ENCODE peak calls at places on chromosomes 12 and 14, in ten cellular contexts. O, N, P, X, B, V, Z, U, E and T are unnamed samples.

GRCh38 chr12:115149279-115149678 is 465.3 kb upstream of the TBX3 start:
- DNase-seq in V (no peak), B (no peak), N (no peak), E (no peak), X (no peak), Z (no peak), P (no peak), O (no peak), U (peak), T (no peak)

GRCh38 chr14:70808023-70808401 is 1.3 kb downstream of the MAP3K9 start:
- DNase-seq in V (peak), X (peak), B (no peak), N (peak), P (peak), O (peak), U (no peak), E (peak), Z (no peak), T (no peak)

GRCh38 chr14:20327005-20327869 is 5.8 kb downstream of the CCNB1IP1 start:
- DNase-seq in V (no peak), Z (no peak), E (peak), U (peak), P (peak), B (no peak), X (peak), N (no peak), O (no peak), T (no peak)

GRCh38 chr12:54526800-54527630 is 22.4 kb upstream of the PDE1B start:
- DNase-seq in X (peak), Z (no peak), E (peak), N (peak), P (peak), O (no peak), B (no peak), V (no peak), U (peak), T (peak)

GRCh38 chr12:1716215-1716862 is 25.5 kb downstream of the ADIPOR2 start:
- DNase-seq in V (no peak), P (no peak), E (no peak), N (no peak), X (no peak), Z (no peak), U (peak), B (no peak), O (no peak), T (no peak)

GRCh38 chr12:43692064-43692463 is 66.5 kb downstream of the PUS7L start:
- DNase-seq in N (no peak), O (no peak), U (peak), P (no peak), Z (no peak), X (no peak), V (no peak), E (no peak), B (no peak), T (no peak)

GRCh38 chr12:125070117-125070516 is 4.9 kb downstream of the AACS start:
- DNase-seq in Z (no peak), O (no peak), X (no peak), B (no peak), P (no peak), N (no peak), E (no peak), U (no peak), V (no peak), T (no peak)

GRCh38 chr14:56310643-56311042 is 192.4 kb downstream of the PELI2 start:
- DNase-seq in O (no peak), V (no peak), X (no peak), N (no peak), E (no peak), Z (no peak), B (peak), P (no peak), U (peak), T (no peak)

GRCh38 chr14:71181215-71182003 is 274.1 kb downstream of the PCNX1 start:
- DNase-seq in E (no peak), N (no peak), P (no peak), Z (no peak), V (no peak), X (no peak), B (no peak), U (no peak), O (no peak), T (no peak)

GRCh38 chr12:105091495-105092206 is 7.4 kb upstream of the ALDH1L2 start:
- DNase-seq in V (no peak), B (no peak), N (no peak), P (no peak), O (no peak), Z (no peak), E (no peak), U (no peak), X (no peak), T (no peak)

GRCh38 chr12:3935078-3935477 is 61.9 kb upstream of the PARP11 start:
- DNase-seq in O (no peak), P (no peak), B (no peak), U (no peak), X (no peak), N (no peak), E (no peak), V (no peak), Z (no peak), T (no peak)

GRCh38 chr14:58280954-58281787 is 17.2 kb upstream of the ARID4A start:
- DNase-seq in O (peak), U (peak), V (no peak), B (peak), X (no peak), Z (no peak), P (no peak), E (no peak), N (peak), T (peak)

GRCh38 chr14:71175491-71175890 is 268.2 kb downstream of the PCNX1 start:
- DNase-seq in U (no peak), N (no peak), P (no peak), E (no peak), X (no peak), B (no peak), O (no peak), Z (no peak), V (peak), T (no peak)

GRCh38 chr12:16499617-16500016 is 106.3 kb downstream of the LMO3 start:
- DNase-seq in U (no peak), V (no peak), B (no peak), E (no peak), O (no peak), Z (no peak), X (no peak), N (no peak), P (no peak), T (no peak)

GRCh38 chr12:27176765-27177164 is 67.3 kb upstream of the STK38L start:
- DNase-seq in P (no peak), B (no peak), X (no peak), V (no peak), U (peak), N (no peak), E (no peak), O (no peak), Z (no peak), T (no peak)

GRCh38 chr14:32567543-32568384 is 238.7 kb downstream of the AKAP6 start:
- DNase-seq in Z (no peak), N (no peak), P (no peak), O (no peak), U (peak), B (no peak), V (no peak), X (no peak), E (no peak), T (no peak)

GRCh38 chr12:95213928-95214327 is 3.3 kb downstream of the FGD6 start:
- DNase-seq in P (no peak), E (no peak), X (no peak), U (no peak), O (peak), Z (no peak), V (no peak), B (no peak), N (no peak), T (no peak)

GRCh38 chr14:20989787-20990600 is at the start of gene METTL17:
- DNase-seq in O (peak), X (peak), V (peak), U (peak), B (peak), Z (peak), E (peak), N (peak), P (peak), T (peak)

GRCh38 chr12:75935544-75936242 is 95.9 kb downstream of the PHLDA1 start:
- DNase-seq in B (no peak), E (no peak), O (no peak), V (no peak), X (no peak), U (no peak), N (no peak), Z (no peak), P (no peak), T (no peak)

GRCh38 chr14:53473480-53473879 is 320.4 kb upstream of the DDHD1 start:
- DNase-seq in O (no peak), P (no peak), B (no peak), X (no peak), V (no peak), E (no peak), U (no peak), N (no peak), Z (no peak), T (no peak)

GRCh38 chr14:51308872-51309271 is 68.8 kb downstream of the TMX1 start:
- DNase-seq in P (no peak), U (no peak), Z (no peak), B (no peak), V (no peak), N (no peak), O (no peak), E (no peak), X (no peak), T (no peak)

GRCh38 chr12:122161682-122162081 is 12.3 kb downstream of the IL31 start:
- DNase-seq in P (no peak), B (no peak), N (no peak), V (no peak), U (no peak), O (no peak), Z (no peak), E (no peak), X (no peak), T (no peak)

GRCh38 chr12:66693901-66694513 is 15.1 kb upstream of the GRIP1 start:
- DNase-seq in E (peak), O (no peak), P (peak), U (peak), B (peak), X (peak), V (no peak), N (no peak), Z (no peak), T (no peak)

GRCh38 chr12:66692170-66692569 is 13.3 kb upstream of the GRIP1 start:
- DNase-seq in X (no peak), O (no peak), P (peak), V (no peak), E (no peak), Z (no peak), B (no peak), U (no peak), N (no peak), T (no peak)

GRCh38 chr12:66694666-66695065 is 15.8 kb upstream of the GRIP1 start:
- DNase-seq in V (no peak), O (no peak), Z (no peak), E (no peak), U (no peak), N (no peak), X (no peak), P (no peak), B (no peak), T (no peak)

GRCh38 chr12:66695130-66695529 is 16.3 kb upstream of the GRIP1 start:
- DNase-seq in O (peak), B (no peak), U (no peak), Z (no peak), N (no peak), V (no peak), E (no peak), P (no peak), X (no peak), T (no peak)

DNA sequence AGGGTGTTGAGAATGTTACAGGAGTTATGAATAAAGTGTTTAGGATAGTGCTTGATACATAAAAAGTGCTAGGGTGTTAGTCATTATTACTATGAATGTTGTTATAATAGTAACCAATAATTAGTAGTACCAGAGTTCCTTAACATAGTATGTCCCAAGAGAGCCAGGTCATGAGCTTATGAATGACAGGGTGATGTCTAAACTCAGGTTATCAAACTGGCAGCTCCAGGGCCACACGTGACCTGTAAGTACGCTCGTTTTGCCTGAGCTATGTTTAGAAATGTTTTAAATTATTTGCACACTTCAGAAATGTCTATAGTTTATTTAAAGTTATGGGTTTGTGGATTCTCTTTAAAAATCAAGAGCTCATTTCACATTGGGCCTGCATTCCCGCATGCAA is 14.1 kb upstream of the GRIP1 start:
- DNase-seq in Z (no peak), V (no peak), O (no peak), P (no peak), U (no peak), N (no peak), X (no peak), E (no peak), B (no peak), T (no peak)
- H3K4me3 ChIP-seq in Z (no peak), V (no peak), O (no peak), P (no peak), U (no peak), N (no peak), X (no peak), E (no peak), B (no peak), T (no peak)

DNA sequence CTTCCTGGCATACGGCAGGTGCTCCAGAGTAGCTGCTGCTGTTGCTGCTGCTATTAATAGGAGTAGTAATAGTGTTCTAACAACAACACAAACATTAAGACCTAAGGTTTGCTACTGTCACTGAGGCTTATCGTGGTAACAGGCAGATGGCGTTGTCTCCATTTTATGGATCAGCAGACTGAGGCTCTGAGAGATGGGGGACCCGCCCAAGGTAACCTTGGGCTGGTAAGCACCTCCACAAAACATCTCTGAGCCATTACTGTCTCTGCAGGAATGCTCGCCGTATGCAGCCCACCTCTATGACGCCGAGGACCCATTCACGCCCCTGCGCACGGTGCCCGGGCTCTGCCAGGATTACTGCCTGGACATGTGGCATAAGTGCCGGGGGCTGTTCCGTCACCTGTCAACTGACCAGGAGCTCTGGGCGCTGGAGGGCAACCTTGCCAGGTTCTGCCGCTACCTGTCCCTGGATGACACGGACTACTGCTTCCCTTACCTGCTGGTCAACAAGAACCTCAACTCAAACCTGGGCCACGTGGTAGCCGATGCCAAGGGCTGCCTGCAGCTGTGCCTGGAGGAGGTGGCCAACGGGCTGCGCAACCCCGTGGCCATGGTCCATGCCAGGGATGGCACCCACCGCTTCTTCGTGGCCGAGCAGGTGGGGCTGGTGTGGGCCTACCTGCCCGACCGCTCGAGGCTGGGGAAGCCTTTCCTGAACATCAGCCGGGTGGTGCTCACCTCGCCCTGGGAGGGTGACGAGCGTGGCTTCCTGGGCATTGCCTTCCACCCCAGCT is 7.2 kb downstream of the HHIPL1 start:
- DNase-seq in Z (no peak), U (no peak), O (no peak), X (no peak), N (no peak), E (no peak), B (no peak), V (no peak), P (no peak), T (no peak)
- H3K4me3 ChIP-seq in Z (no peak), U (no peak), O (no peak), X (no peak), N (no peak), E (no peak), B (no peak), V (no peak), P (no peak), T (no peak)

GRCh38 chr12:57243521-57244305 is 7.3 kb downstream of the STAC3 start:
- DNase-seq in B (no peak), N (peak), E (peak), P (peak), O (peak), Z (peak), X (peak), V (peak), U (peak), T (peak)

GRCh38 chr12:57241556-57242310 is 9.3 kb downstream of the STAC3 start:
- DNase-seq in E (no peak), B (no peak), U (no peak), P (peak), O (no peak), X (no peak), V (no peak), N (no peak), Z (no peak), T (no peak)

GRCh38 chr12:57242691-57243454 is 8.1 kb downstream of the STAC3 start:
- DNase-seq in U (peak), X (peak), N (peak), O (peak), B (no peak), E (peak), Z (peak), P (peak), V (no peak), T (peak)

GRCh38 chr12:57240926-57241555 is 9.9 kb downstream of the STAC3 start:
- DNase-seq in X (peak), U (no peak), Z (peak), E (no peak), B (no peak), N (peak), V (no peak), P (peak), O (no peak), T (no peak)

DNA sequence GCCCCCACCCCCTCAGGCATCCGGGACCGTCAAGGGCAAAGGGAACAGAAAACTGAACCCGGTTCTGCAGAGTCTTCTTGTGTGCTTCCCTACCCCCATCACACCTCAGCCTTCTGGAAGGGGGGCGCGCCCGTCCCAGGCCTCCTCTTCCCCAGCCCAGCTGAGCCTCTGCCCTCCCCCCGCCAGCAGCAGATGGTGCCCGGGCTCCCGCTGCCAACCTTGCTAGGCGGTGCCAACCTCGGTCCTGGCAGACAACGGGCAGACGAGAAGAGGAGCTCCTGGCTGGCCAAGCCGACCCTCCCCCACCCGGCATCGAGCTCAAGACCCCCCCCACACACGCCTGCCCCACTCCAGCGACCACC is 8.7 kb downstream of the STAC3 start:
- DNase-seq in V (no peak), X (peak), E (no peak), U (no peak), N (peak), P (peak), O (peak), Z (peak), B (no peak), T (peak)
- H3K4me3 ChIP-seq in V (peak), X (peak), E (no peak), U (no peak), N (peak), P (peak), O (no peak), Z (peak), B (peak), T (peak)

GRCh38 chr12:132556801-132557200 is 53.6 kb downstream of the LRCOL1 start:
- DNase-seq in Z (no peak), N (no peak), X (no peak), P (no peak), B (no peak), O (no peak), E (no peak), V (no peak), U (no peak), T (no peak)
- H3K4me3 ChIP-seq in Z (no peak), N (no peak), X (no peak), P (no peak), B (no peak), O (no peak), E (no peak), V (no peak), U (no peak), T (no peak)

GRCh38 chr14:68619805-68620574 is 172.9 kb downstream of the ZFP36L1 start:
- DNase-seq in E (no peak), P (no peak), N (no peak), V (no peak), X (no peak), B (no peak), U (peak), O (peak), Z (no peak), T (peak)
- H3K4me3 ChIP-seq in E (no peak), P (no peak), N (no peak), V (no peak), X (no peak), B (no peak), U (no peak), O (no peak), Z (no peak), T (no peak)

GRCh38 chr14:105010891-105011291 is 10.0 kb downstream of the CDCA4 start:
- DNase-seq in U (no peak), V (no peak), X (no peak), Z (no peak), P (no peak), O (no peak), B (no peak), N (peak), E (no peak), T (peak)

GRCh38 chr14:105011312-105011990 is 9.4 kb downstream of the CDCA4 start:
- DNase-seq in N (no peak), O (no peak), U (no peak), P (no peak), X (peak), B (no peak), E (no peak), Z (no peak), V (no peak), T (no peak)

GRCh38 chr14:105014032-105014431 is 6.9 kb downstream of the CDCA4 start:
- DNase-seq in O (no peak), V (no peak), P (no peak), X (no peak), E (no peak), N (no peak), U (no peak), B (no peak), Z (no peak), T (no peak)

GRCh38 chr14:105013150-105013787 is 7.6 kb downstream of the CDCA4 start:
- DNase-seq in E (no peak), Z (no peak), N (no peak), X (peak), B (no peak), V (no peak), P (peak), O (no peak), U (peak), T (peak)

GRCh38 chr14:105012171-105012985 is 8.5 kb downstream of the CDCA4 start:
- DNase-seq in O (no peak), U (no peak), V (no peak), P (no peak), X (peak), E (no peak), B (no peak), Z (no peak), N (peak), T (no peak)
- H3K4me3 ChIP-seq in O (no peak), U (no peak), V (no peak), P (no peak), X (no peak), E (no peak), B (no peak), Z (no peak), N (no peak), T (no peak)

GRCh38 chr12:107443320-107444090 is 242.1 kb upstream of the PWP1 start:
- DNase-seq in E (no peak), N (no peak), O (no peak), U (no peak), X (no peak), B (no peak), V (no peak), Z (no peak), P (no peak), T (no peak)

GRCh38 chr12:107440596-107440995 is 245.0 kb upstream of the PWP1 start:
- DNase-seq in Z (no peak), P (no peak), O (no peak), U (no peak), B (no peak), E (no peak), V (no peak), X (no peak), N (no peak), T (no peak)

GRCh38 chr12:107442593-107442992 is 243.0 kb upstream of the PWP1 start:
- DNase-seq in E (no peak), B (no peak), O (no peak), Z (no peak), U (peak), P (no peak), N (no peak), X (no peak), V (no peak), T (no peak)

GRCh38 chr12:107439101-107439738 is 246.4 kb upstream of the PWP1 start:
- DNase-seq in V (no peak), P (no peak), X (no peak), E (no peak), Z (no peak), B (no peak), N (no peak), U (no peak), O (no peak), T (no peak)

DNA sequence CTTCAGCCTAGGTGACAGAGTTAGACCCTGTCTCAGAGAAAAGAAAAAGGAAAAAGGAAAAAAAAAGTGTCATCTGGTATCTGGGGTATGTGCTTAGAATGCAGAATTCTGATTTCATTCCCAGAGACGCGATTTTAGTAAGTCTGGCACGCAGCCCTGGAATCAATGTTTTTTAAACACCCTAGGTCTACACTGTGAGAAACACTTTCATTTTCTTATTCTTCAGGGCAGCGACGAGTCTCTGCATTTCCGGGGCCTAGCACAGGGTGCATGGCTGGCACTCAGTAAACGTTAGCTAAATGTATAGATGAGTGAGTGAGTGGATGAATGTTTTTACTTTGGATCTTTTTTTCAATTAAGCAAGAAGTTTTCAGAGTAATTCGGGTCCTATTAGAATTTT is 243.7 kb upstream of the PWP1 start:
- DNase-seq in X (no peak), V (no peak), B (no peak), E (no peak), P (no peak), Z (no peak), O (no peak), U (peak), N (no peak), T (no peak)
- H3K4me3 ChIP-seq in X (no peak), V (no peak), B (no peak), E (no peak), P (no peak), Z (peak), O (no peak), U (peak), N (peak), T (no peak)